ENCODE peak calls at places on chromosome 4, in nine cellular contexts. Q is IMR-90, Y is neural progenitor cell, L is H9, W is keratinocyte, B is mesenchymal stem cell, O is GM23248, P is fibroblast of lung, V is HepG2. T is an unnamed sample.

GRCh38 chr4:3710451-3711182 is 55.6 kb upstream of the ADRA2C start:
- DNase-seq in Q (no peak), Y (peak; percentile 63), L (no peak), W (no peak), B (no peak), O (no peak), P (no peak), V (no peak), T (no peak)

GRCh38 chr4:67198757-67199156 is 346.5 kb downstream of the CENPC start:
- DNase-seq in Q (no peak), Y (no peak), L (peak; percentile 31), W (no peak), B (peak; percentile 57), O (peak; percentile 2), P (no peak), V (no peak), T (peak; percentile 42)

GRCh38 chr4:176001171-176002006 is 64.3 kb upstream of the WDR17 start:
- DNase-seq in Q (peak; percentile 0), Y (peak; percentile 81), L (peak; percentile 90), W (no peak), B (peak; percentile 58), O (peak; percentile 24), P (peak; percentile 34), V (no peak), T (no peak)

GRCh38 chr4:2451821-2452785 is 16.8 kb upstream of the RNF4 start:
- DNase-seq in Q (no peak), Y (no peak), L (no peak), W (no peak), B (no peak), O (no peak), P (no peak), V (no peak), T (no peak)

GRCh38 chr4:154626793-154627484 is 14.5 kb upstream of the FGG start:
- DNase-seq in Q (peak; percentile 6), Y (peak; percentile 90), L (peak; percentile 88), W (no peak), B (peak; percentile 37), O (peak; percentile 54), P (peak; percentile 43), V (peak; percentile 49), T (peak; percentile 65)

GRCh38 chr4:17911608-17912007 is 100.8 kb downstream of the NCAPG start:
- DNase-seq in Q (no peak), Y (no peak), L (no peak), W (no peak), B (no peak), O (no peak), P (no peak), V (no peak), T (no peak)

GRCh38 chr4:106266201-106266600 is 49.8 kb downstream of the TBCK start:
- DNase-seq in Q (peak; percentile 68), Y (no peak), L (no peak), W (no peak), B (peak; percentile 70), O (peak; percentile 83), P (peak; percentile 67), V (peak; percentile 73), T (peak; percentile 37)

GRCh38 chr4:100100985-100101384 is 89.3 kb downstream of the DDIT4L start:
- DNase-seq in Q (no peak), Y (peak; percentile 92), L (no peak), W (no peak), B (peak; percentile 10), O (no peak), P (no peak), V (no peak), T (no peak)

GRCh38 chr4:185134176-185134869 is 8.7 kb upstream of the SLC25A4 start:
- DNase-seq in Q (peak; percentile 61), Y (peak; percentile 67), L (no peak), W (no peak), B (peak; percentile 59), O (peak; percentile 68), P (peak; percentile 77), V (peak; percentile 42), T (peak; percentile 35)

GRCh38 chr4:119623025-119623424 is 5.6 kb downstream of the PDE5A start:
- DNase-seq in Q (peak; percentile 55), Y (no peak), L (no peak), W (no peak), B (no peak), O (peak; percentile 52), P (no peak), V (no peak), T (no peak)

GRCh38 chr4:99885063-99885664 is 9.1 kb downstream of the LAMTOR3 start:
- DNase-seq in Q (peak; percentile 38), Y (peak; percentile 55), L (no peak), W (no peak), B (peak; percentile 62), O (peak; percentile 61), P (peak; percentile 59), V (peak; percentile 21), T (peak; percentile 34)

GRCh38 chr4:114052227-114052626 is 72.8 kb upstream of the ARSJ start:
- DNase-seq in Q (no peak), Y (no peak), L (no peak), W (no peak), B (no peak), O (no peak), P (no peak), V (no peak), T (no peak)

GRCh38 chr4:185656467-185656890 is 121.2 kb upstream of the PDLIM3 start:
- DNase-seq in Q (peak; percentile 18), Y (peak; percentile 49), L (peak; percentile 55), W (no peak), B (peak; percentile 3), O (peak; percentile 59), P (peak; percentile 54), V (no peak), T (peak; percentile 46)

GRCh38 chr4:16162891-16163290 is 63.4 kb downstream of the TAPT1 start:
- DNase-seq in Q (no peak), Y (no peak), L (no peak), W (no peak), B (no peak), O (no peak), P (no peak), V (no peak), T (no peak)

GRCh38 chr4:160877087-160877790 is 1286.6 kb downstream of the FSTL5 start:
- DNase-seq in Q (no peak), Y (peak; percentile 4), L (no peak), W (no peak), B (peak; percentile 2), O (no peak), P (no peak), V (peak; percentile 0), T (no peak)

GRCh38 chr4:26993541-26993940 is 132.9 kb downstream of the STIM2 start:
- DNase-seq in Q (peak; percentile 57), Y (no peak), L (no peak), W (no peak), B (no peak), O (no peak), P (peak; percentile 63), V (no peak), T (no peak)
- H3K9ac ChIP-seq in Q (no peak overlapping the region), Y (no peak overlapping the region), L (no peak overlapping the region), W (no peak overlapping the region), B (no peak overlapping the region), O (no peak overlapping the region), P (no peak overlapping the region), V (no peak overlapping the region), T (no peak overlapping the region)

GRCh38 chr4:186701273-186701672 is 22.4 kb downstream of the FAT1 start:
- DNase-seq in Q (peak; percentile 41), Y (peak; percentile 91), L (peak; percentile 84), W (no peak), B (peak; percentile 59), O (peak; percentile 75), P (peak; percentile 61), V (peak; percentile 62), T (no peak)
- H3K9ac ChIP-seq in Q (no peak overlapping the region), Y (peak overlapping the region; percentile 5), L (no peak overlapping the region), W (no peak overlapping the region), B (peak overlapping the region; percentile 89), O (peak overlapping the region; percentile 84), P (peak overlapping the region; percentile 54), V (peak overlapping the region; percentile 23), T (peak overlapping the region; percentile 52)

GRCh38 chr4:172357006-172357405 is 543.8 kb downstream of the GALNTL6 start:
- DNase-seq in Q (no peak), Y (no peak), L (no peak), W (no peak), B (no peak), O (no peak), P (no peak), V (no peak), T (no peak)

GRCh38 chr4:172356002-172356401 is 542.8 kb downstream of the GALNTL6 start:
- DNase-seq in Q (no peak), Y (no peak), L (no peak), W (no peak), B (no peak), O (no peak), P (no peak), V (no peak), T (no peak)

DNA sequence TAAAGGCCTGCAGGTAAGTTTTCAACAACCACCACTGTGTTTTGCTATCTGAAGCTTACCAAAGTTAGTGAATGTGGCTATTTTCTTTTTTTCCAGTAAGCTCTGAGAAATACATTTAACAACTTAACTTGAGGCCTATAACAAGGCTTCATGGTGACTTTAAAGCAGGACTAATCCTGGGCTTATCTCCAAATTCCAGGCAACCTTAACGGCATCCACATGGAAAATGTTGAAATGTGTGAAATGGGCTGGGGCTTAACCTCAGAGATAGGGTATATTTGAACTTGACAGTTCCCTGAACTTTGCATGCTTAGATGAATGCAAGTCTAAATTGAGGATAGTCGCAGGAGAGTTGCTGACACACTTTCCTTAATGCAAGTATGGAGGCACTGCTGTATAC is 539.1 kb downstream of the GALNTL6 start:
- DNase-seq in Q (no peak), Y (no peak), L (no peak), W (no peak), B (no peak), O (no peak), P (no peak), V (no peak), T (no peak)
- H3K9ac ChIP-seq in Q (no peak overlapping the region), Y (no peak overlapping the region), L (no peak overlapping the region), W (no peak overlapping the region), B (no peak overlapping the region), O (no peak overlapping the region), P (no peak overlapping the region), V (no peak overlapping the region), T (no peak overlapping the region)

GRCh38 chr4:169251291-169252235 is 19.2 kb downstream of the SH3RF1 start:
- DNase-seq in Q (no peak), Y (peak; percentile 55), L (peak; percentile 40), W (no peak), B (no peak), O (no peak), P (no peak), V (peak; percentile 82), T (peak; percentile 42)
- H3K9ac ChIP-seq in Q (no peak overlapping the region), Y (no peak overlapping the region), L (no peak overlapping the region), W (no peak overlapping the region), B (no peak overlapping the region), O (no peak overlapping the region), P (no peak overlapping the region), V (peak overlapping the region; percentile 54), T (no peak overlapping the region)

GRCh38 chr4:80237992-80238391 is 28.5 kb upstream of the FGF5 start:
- DNase-seq in Q (peak; percentile 96), Y (no peak), L (no peak), W (peak; percentile 45), B (peak; percentile 82), O (peak; percentile 96), P (peak; percentile 85), V (no peak), T (peak; percentile 96)
- H3K9ac ChIP-seq in Q (no peak overlapping the region), Y (no peak overlapping the region), L (no peak overlapping the region), W (no peak overlapping the region), B (peak overlapping the region; percentile 77), O (peak overlapping the region; percentile 39), P (no peak overlapping the region), V (no peak overlapping the region), T (peak overlapping the region; percentile 40)